ENCODE peak calls at places on chromosomes 3 and 15, in six cellular contexts. B, G, Z, W, P and H are unnamed samples.
A peak's percentile ranks its signal among the peaks of the same experiment; 100 is the strongest.

GRCh38 chr3:36501568-36502075 is 121.3 kb downstream of the STAC start:
- DNase-seq in B (no peak), G (no peak), Z (no peak), W (no peak), P (no peak), H (no peak)

GRCh38 chr15:70029297-70029701 is 68.4 kb downstream of the TLE3 start:
- DNase-seq in B (no peak), G (no peak), Z (no peak), W (no peak), P (no peak), H (no peak)

GRCh38 chr3:90099493-90099892 is 992.1 kb downstream of the EPHA3 start:
- DNase-seq in B (no peak), G (no peak), Z (no peak), W (no peak), P (no peak), H (no peak)

GRCh38 chr15:62648954-62649353 is 393.6 kb upstream of the TPM1 start:
- DNase-seq in B (no peak), G (peak; percentile 49), Z (peak; percentile 53), W (no peak), P (peak; percentile 40), H (peak; percentile 45)

GRCh38 chr15:34514251-34514760 is 69.1 kb downstream of the GOLGA8B start:
- DNase-seq in B (peak; percentile 86), G (no peak), Z (no peak), W (peak; percentile 23), P (peak; percentile 20), H (peak; percentile 4)

GRCh38 chr15:66565731-66566130 is at the start of gene LCTL:
- DNase-seq in B (peak; percentile 95), G (no peak), Z (no peak), W (no peak), P (peak; percentile 75), H (no peak)

GRCh38 chr3:133894334-133895207 is 1.1 kb downstream of the RAB6B start:
- DNase-seq in B (no peak), G (no peak), Z (peak; percentile 90), W (no peak), P (no peak), H (no peak)

GRCh38 chr3:52817221-52817620 is 13.3 kb downstream of the ITIH4 start:
- DNase-seq in B (no peak), G (no peak), Z (no peak), W (no peak), P (no peak), H (no peak)

GRCh38 chr15:87656373-87656772 is 600.2 kb downstream of the NTRK3 start:
- DNase-seq in B (no peak), G (no peak), Z (no peak), W (no peak), P (no peak), H (no peak)

GRCh38 chr3:177622520-177622919 is 425.2 kb upstream of the TBL1XR1 start:
- DNase-seq in B (no peak), G (no peak), Z (no peak), W (no peak), P (no peak), H (no peak)

GRCh38 chr15:40746916-40747418 is 8.1 kb downstream of the RMDN3 start:
- DNase-seq in B (peak; percentile 46), G (no peak), Z (no peak), W (no peak), P (peak; percentile 88), H (no peak)

GRCh38 chr3:24311881-24312280 is 182.8 kb downstream of the THRB start:
- DNase-seq in B (no peak), G (no peak), Z (no peak), W (peak; percentile 28), P (peak; percentile 55), H (no peak)

GRCh38 chr15:90512981-90513380 is 16.7 kb upstream of the CRTC3 start:
- DNase-seq in B (no peak), G (no peak), Z (no peak), W (no peak), P (no peak), H (no peak)

GRCh38 chr3:12155833-12156232 is 2.9 kb downstream of the TIMP4 start:
- DNase-seq in B (peak; percentile 89), G (no peak), Z (no peak), W (no peak), P (peak; percentile 84), H (peak; percentile 81)

GRCh38 chr3:4474683-4475490 is 7.8 kb upstream of the SUMF1 start:
- DNase-seq in B (peak; percentile 90), G (no peak), Z (no peak), W (no peak), P (peak; percentile 70), H (no peak)

GRCh38 chr15:67775998-67776397 is 49.3 kb upstream of the SKOR1 start:
- DNase-seq in B (no peak), G (no peak), Z (no peak), W (no peak), P (no peak), H (no peak)

GRCh38 chr15:74209997-74210573 is 7.5 kb upstream of the STRA6 start:
- DNase-seq in B (peak; percentile 91), G (no peak), Z (no peak), W (no peak), P (peak; percentile 95), H (peak; percentile 18)

GRCh38 chr3:111819912-111820311 is 39.2 kb upstream of the PHLDB2 start:
- DNase-seq in B (no peak), G (no peak), Z (no peak), W (no peak), P (no peak), H (no peak)

GRCh38 chr15:57025264-57025939 is 107.0 kb downstream of the TCF12 start:
- DNase-seq in B (no peak), G (no peak), Z (no peak), W (no peak), P (peak; percentile 64), H (no peak)

GRCh38 chr15:84645496-84645895 is 8.6 kb downstream of the WDR73 start:
- DNase-seq in B (no peak), G (no peak), Z (no peak), W (no peak), P (no peak), H (no peak)

GRCh38 chr3:64291345-64291744 is 66.1 kb upstream of the PRICKLE2 start:
- DNase-seq in B (peak; percentile 55), G (no peak), Z (no peak), W (peak; percentile 45), P (peak; percentile 94), H (no peak)

GRCh38 chr3:64290864-64291263 is 65.6 kb upstream of the PRICKLE2 start:
- DNase-seq in B (peak; percentile 30), G (no peak), Z (no peak), W (no peak), P (no peak), H (no peak)

GRCh38 chr3:64294771-64295170 is 69.5 kb upstream of the PRICKLE2 start:
- DNase-seq in B (no peak), G (no peak), Z (no peak), W (no peak), P (no peak), H (no peak)

GRCh38 chr3:64291956-64292355 is 66.7 kb upstream of the PRICKLE2 start:
- DNase-seq in B (peak; percentile 26), G (no peak), Z (no peak), W (peak; percentile 60), P (peak; percentile 93), H (no peak)

DNA sequence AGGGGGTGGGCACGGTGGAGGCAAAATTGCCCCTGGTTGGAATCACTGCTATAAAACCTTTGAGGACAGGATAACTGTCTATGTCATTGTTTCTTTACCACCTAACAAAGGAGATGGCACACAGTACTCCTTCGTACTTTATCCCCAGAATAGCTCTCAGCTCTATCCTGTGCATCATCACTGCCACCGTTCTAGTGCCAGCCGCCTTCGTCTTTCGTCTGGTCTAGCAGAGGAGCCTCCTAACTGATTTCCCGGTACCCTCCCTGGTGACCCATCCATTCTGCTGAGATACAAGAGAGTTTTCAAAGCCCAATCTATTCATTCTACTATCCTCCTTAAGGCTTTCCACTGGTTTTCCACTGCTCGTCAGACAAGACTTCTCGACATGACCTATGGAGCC is 67.9 kb upstream of the PRICKLE2 start:
- DNase-seq in B (no peak), G (no peak), Z (no peak), W (no peak), P (no peak), H (no peak)
- H3K4me1 ChIP-seq in B (peaks cover 40% of the 10 kb centered on the region), G (no peaks in the 10 kb centered on the region), Z (peaks cover 18% of the 10 kb centered on the region), W (no peaks in the 10 kb centered on the region), P (peaks cover 15% of the 10 kb centered on the region), H (no peaks in the 10 kb centered on the region)

DNA sequence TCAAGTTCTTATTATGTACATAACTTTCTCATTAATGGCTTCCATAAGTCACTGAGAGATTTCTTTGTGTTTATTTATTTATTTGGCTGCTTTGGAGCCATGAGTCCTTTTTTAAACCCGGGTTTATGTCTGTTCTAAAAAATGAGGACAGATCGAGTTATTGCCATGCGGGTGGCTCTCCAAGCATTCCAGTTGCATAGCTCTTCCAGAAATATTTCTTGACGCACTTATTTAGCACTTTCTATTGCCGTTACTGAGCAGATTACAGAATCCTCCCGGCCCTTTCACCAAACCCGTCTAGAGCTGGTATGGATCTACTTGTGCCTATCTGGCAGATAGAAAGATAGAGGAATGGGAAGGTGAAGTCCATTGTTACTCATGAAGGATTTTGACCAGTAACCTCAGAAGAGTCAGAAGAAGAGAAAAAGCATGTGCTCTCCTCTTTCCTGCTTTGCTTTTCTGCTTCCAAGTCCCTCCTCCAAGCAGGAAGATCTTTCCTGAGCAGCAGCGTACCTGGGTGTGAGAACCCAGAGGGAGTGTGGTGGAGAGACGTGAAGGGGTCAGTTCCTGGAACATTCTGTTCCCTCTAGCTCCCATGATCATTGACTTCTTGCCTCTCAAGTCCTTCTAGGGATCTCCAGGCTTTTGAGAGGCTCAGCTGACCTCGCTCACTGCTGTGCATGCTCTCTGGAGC is 112.8 kb downstream of the LPP start:
- DNase-seq in B (peak; percentile 55), G (no peak), Z (no peak), W (peak; percentile 81), P (peak; percentile 86), H (peak; percentile 25)
- H3K4me3 ChIP-seq in B (peak overlapping the region; percentile 66), G (no peak overlapping the region), Z (peak overlapping the region; percentile 45), W (peak overlapping the region; percentile 9), P (no peak overlapping the region), H (no peak overlapping the region)

DNA sequence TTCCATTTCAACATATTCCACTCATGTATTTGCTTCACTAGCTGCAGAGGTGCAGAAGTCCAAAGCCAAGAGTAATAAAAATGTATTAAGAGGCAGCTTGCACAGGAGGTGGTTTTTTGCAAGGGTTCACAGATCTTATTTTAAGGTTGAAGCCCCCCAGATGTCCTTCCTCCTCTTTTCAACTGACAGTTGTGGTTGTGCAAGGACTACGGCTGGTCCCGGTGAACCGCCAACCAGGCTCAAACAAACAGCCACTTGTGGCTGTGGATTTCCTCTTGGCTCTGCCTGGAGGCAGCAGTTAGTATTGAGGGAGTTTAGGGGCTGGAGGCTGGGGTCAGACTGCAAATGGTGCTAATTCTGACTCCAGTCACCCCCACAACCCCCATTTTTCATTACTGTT is 240.7 kb upstream of the TBC1D5 start:
- DNase-seq in B (no peak), G (no peak), Z (no peak), W (no peak), P (peak; percentile 13), H (no peak)
- H3K4me1 ChIP-seq in B (no peaks in the 10 kb centered on the region), G (peaks cover 7% of the 10 kb centered on the region), Z (peaks cover 5% of the 10 kb centered on the region), W (no peaks in the 10 kb centered on the region), P (peaks cover 28% of the 10 kb centered on the region), H (no peaks in the 10 kb centered on the region)

GRCh38 chr3:99128740-99129505 is 227.4 kb upstream of the DCBLD2 start:
- DNase-seq in B (peak; percentile 79), G (no peak), Z (no peak), W (no peak), P (peak; percentile 93), H (no peak)

GRCh38 chr3:99131876-99132275 is 230.4 kb upstream of the DCBLD2 start:
- DNase-seq in B (no peak), G (no peak), Z (no peak), W (no peak), P (peak; percentile 64), H (no peak)

GRCh38 chr3:99126291-99126690 is 224.8 kb upstream of the DCBLD2 start:
- DNase-seq in B (no peak), G (no peak), Z (no peak), W (no peak), P (peak; percentile 72), H (no peak)

GRCh38 chr3:99128205-99128604 is 226.7 kb upstream of the DCBLD2 start:
- DNase-seq in B (no peak), G (no peak), Z (no peak), W (no peak), P (peak; percentile 54), H (no peak)
- H3K4me3 ChIP-seq in B (no peak overlapping the region), G (no peak overlapping the region), Z (no peak overlapping the region), W (no peak overlapping the region), P (no peak overlapping the region), H (no peak overlapping the region)